ENCODE peak calls at places on chromosomes 2 and 18, in seven cellular contexts. One of them, this sample, is unnamed.

GRCh38 chr2:10835052-10835970 is 22.7 kb upstream of the PDIA6 start:
- DNase-seq in Ammon's horn: peak
- DNase-seq in fibroblast of lung: no peak
- DNase-seq in lung: peak
- DNase-seq in heart right ventricle: peak
- DNase-seq in germinal center: peak
- DNase-seq in NCI-H1105: no peak
- DNase-seq in this sample: no peak

GRCh38 chr18:49464718-49465598 is 4.5 kb upstream of the DYM start:
- DNase-seq in NCI-H1105: no peak
- DNase-seq in heart right ventricle: no peak
- DNase-seq in germinal center: no peak
- DNase-seq in fibroblast of lung: peak
- DNase-seq in Ammon's horn: no peak
- DNase-seq in lung: no peak
- DNase-seq in this sample: no peak

GRCh38 chr2:206876176-206876575 is 63.1 kb upstream of the CPO start:
- DNase-seq in NCI-H1105: no peak
- DNase-seq in Ammon's horn: peak
- DNase-seq in germinal center: no peak
- DNase-seq in heart right ventricle: no peak
- DNase-seq in lung: no peak
- DNase-seq in fibroblast of lung: no peak
- DNase-seq in this sample: no peak

GRCh38 chr2:125730921-125731320 is 925.0 kb upstream of the GYPC start:
- DNase-seq in Ammon's horn: no peak
- DNase-seq in fibroblast of lung: no peak
- DNase-seq in NCI-H1105: no peak
- DNase-seq in lung: no peak
- DNase-seq in heart right ventricle: no peak
- DNase-seq in germinal center: no peak
- DNase-seq in this sample: no peak

GRCh38 chr2:18398833-18399232 is 161.6 kb downstream of the RDH14 start:
- DNase-seq in lung: no peak
- DNase-seq in germinal center: no peak
- DNase-seq in NCI-H1105: no peak
- DNase-seq in Ammon's horn: no peak
- DNase-seq in fibroblast of lung: peak
- DNase-seq in heart right ventricle: no peak
- DNase-seq in this sample: no peak

GRCh38 chr18:14949800-14950415 is 201.9 kb downstream of the ANKRD30B start:
- DNase-seq in heart right ventricle: no peak
- DNase-seq in Ammon's horn: no peak
- DNase-seq in lung: no peak
- DNase-seq in NCI-H1105: no peak
- DNase-seq in germinal center: no peak
- DNase-seq in fibroblast of lung: no peak
- DNase-seq in this sample: peak

GRCh38 chr18:48640566-48641270 is 101.9 kb downstream of the CTIF start:
- DNase-seq in fibroblast of lung: peak
- DNase-seq in NCI-H1105: no peak
- DNase-seq in germinal center: no peak
- DNase-seq in Ammon's horn: no peak
- DNase-seq in heart right ventricle: no peak
- DNase-seq in lung: no peak
- DNase-seq in this sample: no peak

GRCh38 chr2:127040169-127040568 is 66.8 kb downstream of the BIN1 start:
- DNase-seq in lung: no peak
- DNase-seq in heart right ventricle: no peak
- DNase-seq in fibroblast of lung: no peak
- DNase-seq in NCI-H1105: no peak
- DNase-seq in germinal center: no peak
- DNase-seq in Ammon's horn: no peak
- DNase-seq in this sample: no peak

GRCh38 chr18:63082661-63083531 is 236.7 kb downstream of the BCL2 start:
- DNase-seq in Ammon's horn: no peak
- DNase-seq in NCI-H1105: no peak
- DNase-seq in lung: no peak
- DNase-seq in heart right ventricle: no peak
- DNase-seq in germinal center: no peak
- DNase-seq in fibroblast of lung: peak
- DNase-seq in this sample: no peak

GRCh38 chr2:44171018-44171417 is 2.3 kb downstream of the PPM1B start:
- DNase-seq in lung: no peak
- DNase-seq in germinal center: no peak
- DNase-seq in heart right ventricle: no peak
- DNase-seq in Ammon's horn: no peak
- DNase-seq in NCI-H1105: no peak
- DNase-seq in fibroblast of lung: peak
- DNase-seq in this sample: peak

GRCh38 chr2:1020206-1020605 is 69.6 kb downstream of the SNTG2 start:
- DNase-seq in NCI-H1105: no peak
- DNase-seq in germinal center: no peak
- DNase-seq in Ammon's horn: peak
- DNase-seq in lung: no peak
- DNase-seq in heart right ventricle: no peak
- DNase-seq in fibroblast of lung: no peak
- DNase-seq in this sample: no peak

GRCh38 chr2:85468704-85469349 is 50.3 kb downstream of the SH2D6 start:
- DNase-seq in fibroblast of lung: peak
- DNase-seq in lung: no peak
- DNase-seq in Ammon's horn: no peak
- DNase-seq in NCI-H1105: no peak
- DNase-seq in germinal center: no peak
- DNase-seq in heart right ventricle: peak
- DNase-seq in this sample: peak

GRCh38 chr18:51655327-51655698 is 457.8 kb upstream of the MEX3C start:
- DNase-seq in heart right ventricle: no peak
- DNase-seq in fibroblast of lung: no peak
- DNase-seq in germinal center: no peak
- DNase-seq in Ammon's horn: no peak
- DNase-seq in NCI-H1105: no peak
- DNase-seq in lung: no peak
- DNase-seq in this sample: no peak

GRCh38 chr2:181004647-181005325 is 24.4 kb downstream of the UBE2E3 start:
- DNase-seq in NCI-H1105: no peak
- DNase-seq in heart right ventricle: no peak
- DNase-seq in fibroblast of lung: no peak
- DNase-seq in Ammon's horn: no peak
- DNase-seq in germinal center: no peak
- DNase-seq in lung: no peak
- DNase-seq in this sample: no peak

GRCh38 chr2:113039158-113039557 is 13.5 kb downstream of the IL36B start:
- DNase-seq in lung: no peak
- DNase-seq in fibroblast of lung: no peak
- DNase-seq in germinal center: no peak
- DNase-seq in NCI-H1105: no peak
- DNase-seq in Ammon's horn: no peak
- DNase-seq in heart right ventricle: no peak
- DNase-seq in this sample: no peak